ENCODE peak calls at places on chromosomes 7 and 10, in ten cellular contexts. J is esophagus muscularis mucosa, C is IMR-90, O is A549, W is esophagus squamous epithelium, Z is tibial nerve, Y is NB4, D is ovary, K is transverse colon, N is endothelial cell of umbilical vein. B is an unnamed sample.
A peak's percentile ranks its signal among the peaks of the same experiment; 100 is the strongest.

GRCh38 chr7:94656658-94656924 is 658 bp upstream of the SGCE start:
- DNase-seq in J (no peak), C (no peak), O (no peak), W (no peak), Z (no peak), Y (no peak), D (no peak), K (no peak), N (no peak), B (no peak)

GRCh38 chr10:60006046-60006445 is 99.7 kb upstream of the CCDC6 start:
- DNase-seq in J (no peak), C (no peak), O (no peak), W (no peak), Z (no peak), Y (no peak), D (no peak), K (no peak), N (no peak), B (no peak)

GRCh38 chr7:767941-768729 is 41.1 kb upstream of the PRKAR1B start:
- DNase-seq in J (no peak), C (peak; percentile 22), O (no peak), W (no peak), Z (no peak), Y (no peak), D (peak; percentile 88), K (no peak), N (no peak), B (no peak)

GRCh38 chr10:29859521-29860130 is 199.8 kb downstream of the JCAD start:
- DNase-seq in J (no peak), C (peak; percentile 21), O (no peak), W (no peak), Z (no peak), Y (no peak), D (no peak), K (no peak), N (no peak), B (no peak)

GRCh38 chr10:60989400-60989876 is 45.5 kb upstream of the RHOBTB1 start:
- DNase-seq in J (no peak), C (no peak), O (peak; percentile 65), W (no peak), Z (no peak), Y (no peak), D (no peak), K (peak; percentile 9), N (no peak), B (no peak)

GRCh38 chr7:37311282-37311868 is 137.3 kb downstream of the ELMO1 start:
- DNase-seq in J (no peak), C (peak; percentile 7), O (peak; percentile 18), W (no peak), Z (no peak), Y (no peak), D (no peak), K (no peak), N (peak; percentile 41), B (no peak)

GRCh38 chr10:97974526-97975525 is 55.6 kb downstream of the CRTAC1 start:
- DNase-seq in J (no peak), C (no peak), O (no peak), W (no peak), Z (no peak), Y (no peak), D (no peak), K (no peak), N (no peak), B (no peak)

GRCh38 chr10:130904676-130905075 is 406.8 kb downstream of the TCERG1L start:
- DNase-seq in J (no peak), C (no peak), O (no peak), W (no peak), Z (no peak), Y (no peak), D (no peak), K (no peak), N (no peak), B (no peak)

GRCh38 chr7:2296830-2297229 is 17.4 kb downstream of the SNX8 start:
- DNase-seq in J (no peak), C (no peak), O (no peak), W (no peak), Z (no peak), Y (no peak), D (no peak), K (no peak), N (no peak), B (no peak)

GRCh38 chr7:39310699-39311098 is 255.5 kb upstream of the YAE1 start:
- DNase-seq in J (peak; percentile 80), C (no peak), O (no peak), W (no peak), Z (no peak), Y (no peak), D (no peak), K (no peak), N (no peak), B (no peak)

GRCh38 chr7:137142376-137142775 is 201.2 kb downstream of the PTN start:
- DNase-seq in J (no peak), C (peak; percentile 58), O (no peak), W (no peak), Z (no peak), Y (no peak), D (no peak), K (no peak), N (no peak), B (no peak)

GRCh38 chr10:92164024-92164423 is 126.9 kb downstream of the CPEB3 start:
- DNase-seq in J (no peak), C (no peak), O (no peak), W (no peak), Z (no peak), Y (no peak), D (no peak), K (no peak), N (no peak), B (no peak)

GRCh38 chr7:137619181-137619580 is 227.6 kb downstream of the DGKI start:
- DNase-seq in J (no peak), C (no peak), O (no peak), W (no peak), Z (no peak), Y (no peak), D (no peak), K (no peak), N (no peak), B (no peak)

GRCh38 chr10:48458662-48459048 is 146.2 kb downstream of the ARHGAP22 start:
- DNase-seq in J (no peak), C (no peak), O (no peak), W (no peak), Z (no peak), Y (no peak), D (no peak), K (no peak), N (no peak), B (peak; percentile 18)

GRCh38 chr10:102347236-102347828 is 48.2 kb upstream of the NFKB2 start:
- DNase-seq in J (no peak), C (peak; percentile 38), O (peak; percentile 76), W (no peak), Z (peak; percentile 11), Y (peak; percentile 27), D (no peak), K (peak; percentile 30), N (peak; percentile 77), B (no peak)

GRCh38 chr10:102342462-102342861 is 53.0 kb upstream of the NFKB2 start:
- DNase-seq in J (no peak), C (peak; percentile 4), O (no peak), W (no peak), Z (no peak), Y (no peak), D (no peak), K (no peak), N (peak; percentile 9), B (no peak)

GRCh38 chr10:102341038-102341688 is 54.3 kb upstream of the NFKB2 start:
- DNase-seq in J (no peak), C (peak; percentile 10), O (no peak), W (no peak), Z (no peak), Y (no peak), D (no peak), K (no peak), N (no peak), B (no peak)

GRCh38 chr10:102344067-102344466 is 51.4 kb upstream of the NFKB2 start:
- DNase-seq in J (no peak), C (peak; percentile 56), O (no peak), W (no peak), Z (no peak), Y (no peak), D (no peak), K (no peak), N (peak; percentile 29), B (no peak)

GRCh38 chr10:102342958-102343357 is 52.5 kb upstream of the NFKB2 start:
- DNase-seq in J (no peak), C (peak; percentile 86), O (no peak), W (no peak), Z (no peak), Y (no peak), D (no peak), K (no peak), N (peak; percentile 77), B (no peak)
- H3K4me3 ChIP-seq in J (no peak overlapping the region), C (no peak overlapping the region), O (no peak overlapping the region), W (no peak overlapping the region), Z (no peak overlapping the region), Y (no peak overlapping the region), D (no peak overlapping the region), K (no peak overlapping the region), N (no peak overlapping the region), B (no peak overlapping the region)

DNA sequence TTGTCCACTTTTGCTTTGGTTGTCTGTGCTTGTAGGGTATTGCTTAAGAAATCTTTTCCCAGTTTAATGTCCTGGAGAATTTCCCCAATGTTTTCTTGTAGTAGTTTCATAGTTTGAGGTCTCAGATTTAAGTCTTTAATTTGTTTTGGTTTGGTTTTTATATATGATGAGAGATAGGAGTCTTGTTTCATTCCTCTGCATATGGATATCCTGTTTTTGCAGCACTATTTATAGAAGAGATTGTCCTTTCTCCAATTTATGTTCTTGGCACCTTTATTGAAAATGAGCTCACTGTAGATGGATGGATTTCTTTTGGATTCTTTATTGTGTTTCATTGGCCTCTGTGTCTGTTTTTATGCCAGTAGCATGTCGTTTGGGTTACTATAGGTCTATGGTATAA is 20.2 kb downstream of the ADIRF start:
- DNase-seq in J (no peak), C (no peak), O (no peak), W (no peak), Z (no peak), Y (no peak), D (no peak), K (no peak), N (peak; percentile 14), B (no peak)
- TF ChIP-seq CTCF in J (no peak), C (no peak), O (no peak), W (no peak), Z (no peak), Y (no peak), D (no peak), K (no peak), N (no peak), B (no peak)

GRCh38 chr10:5071411-5072198 is 22.6 kb upstream of the AKR1C3 start:
- DNase-seq in J (no peak), C (peak; percentile 63), O (peak; percentile 99), W (no peak), Z (peak; percentile 86), Y (no peak), D (peak; percentile 84), K (peak; percentile 52), N (peak; percentile 78), B (peak; percentile 90)
- TF ChIP-seq POLR2A in J (no peak), C (no peak), O (no peak), W (no peak), Z (no peak), Y (no peak), D (no peak), K (no peak), N (no peak), B (no peak)

DNA sequence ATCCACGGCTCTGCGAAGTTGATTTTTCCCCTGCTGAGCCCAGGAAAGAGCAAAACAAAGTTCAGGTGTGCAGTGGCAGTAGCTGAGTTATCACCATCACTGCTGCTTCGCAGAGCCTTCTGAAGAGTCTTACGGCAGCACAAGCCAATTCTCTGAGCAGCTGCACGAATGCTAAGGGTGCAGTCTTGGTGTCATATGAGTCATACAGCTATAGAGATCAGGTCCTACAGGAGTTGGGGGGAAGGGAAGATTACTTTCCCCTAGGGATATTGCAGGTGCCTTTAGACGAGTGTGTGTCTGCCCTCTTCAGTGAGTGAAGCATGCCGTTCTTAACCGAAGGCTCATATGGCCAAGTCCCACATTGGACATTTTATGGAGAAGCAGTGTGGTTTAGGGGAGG is 227.8 kb downstream of the CELF2 start:
- DNase-seq in J (no peak), C (no peak), O (no peak), W (no peak), Z (no peak), Y (peak; percentile 9), D (no peak), K (no peak), N (no peak), B (no peak)
- H3K4me3 ChIP-seq in J (no peak overlapping the region), C (no peak overlapping the region), O (no peak overlapping the region), W (no peak overlapping the region), Z (no peak overlapping the region), Y (no peak overlapping the region), D (no peak overlapping the region), K (no peak overlapping the region), N (no peak overlapping the region), B (no peak overlapping the region)